ENCODE peak calls at places on chromosomes 6 and 20, in eight cellular contexts. S is T-helper 9 cell, U is left kidney, X is EL, Q is T-helper 1 cell, Z is left ventricle myocardium superior, N is T-helper 2 cell, P is ELF-1. H is an unnamed sample.

GRCh38 chr6:14734052-14734415 is 511.8 kb upstream of the JARID2 start:
- DNase-seq in U (no peak), N (no peak), Q (no peak), P (no peak), S (no peak), Z (no peak), X (no peak), H (no peak)

GRCh38 chr20:19552144-19552895 is 205.7 kb upstream of the RIN2 start:
- DNase-seq in S (no peak), N (no peak), Z (no peak), Q (no peak), P (peak; percentile 85), U (peak; percentile 92), X (no peak), H (no peak)

GRCh38 chr20:62830821-62831220 is 14.0 kb downstream of the COL9A3 start:
- DNase-seq in P (no peak), S (no peak), Z (peak; percentile 27), X (no peak), U (no peak), N (no peak), Q (peak; percentile 7), H (no peak)

GRCh38 chr20:36821964-36822437 is 48.4 kb upstream of the DSN1 start:
- DNase-seq in X (peak; percentile 55), P (peak; percentile 68), N (no peak), S (no peak), U (no peak), Q (no peak), Z (peak; percentile 55), H (no peak)

GRCh38 chr6:28927856-28928255 is 4.1 kb upstream of the TRIM27 start:
- DNase-seq in X (no peak), S (no peak), N (no peak), Z (no peak), Q (no peak), U (no peak), P (no peak), H (no peak)

GRCh38 chr6:97668716-97669115 is 385.7 kb upstream of the MMS22L start:
- DNase-seq in X (no peak), P (peak; percentile 15), S (no peak), N (peak; percentile 9), U (peak; percentile 49), Z (peak; percentile 27), Q (no peak), H (no peak)

GRCh38 chr6:126873791-126874190 is 244.7 kb upstream of the RSPO3 start:
- DNase-seq in Z (no peak), U (no peak), Q (no peak), X (no peak), N (no peak), S (no peak), P (no peak), H (no peak)

GRCh38 chr6:9373308-9373707 is 938.0 kb upstream of the SLC35B3 start:
- DNase-seq in S (no peak), P (no peak), N (no peak), Z (no peak), X (no peak), U (no peak), Q (no peak), H (no peak)

GRCh38 chr6:117677553-117678131 is 2.4 kb downstream of the NUS1 start:
- DNase-seq in N (peak; percentile 20), S (no peak), U (no peak), Q (no peak), Z (no peak), X (peak; percentile 6), P (no peak), H (no peak)

GRCh38 chr6:19866900-19867627 is 29.9 kb downstream of the ID4 start:
- DNase-seq in N (no peak), S (no peak), Q (no peak), X (peak; percentile 62), Z (no peak), P (no peak), U (no peak), H (no peak)

GRCh38 chr6:52640170-52640569 is 30.7 kb upstream of the TMEM14A start:
- DNase-seq in N (no peak), S (no peak), X (no peak), Z (no peak), Q (no peak), P (no peak), U (peak; percentile 64), H (no peak)

GRCh38 chr6:110295451-110296145 is 62.6 kb downstream of the METTL24 start:
- DNase-seq in P (no peak), Z (no peak), U (peak; percentile 16), X (no peak), Q (no peak), S (no peak), N (no peak), H (no peak)

GRCh38 chr6:16523550-16524379 is 237.5 kb downstream of the ATXN1 start:
- DNase-seq in S (no peak), X (peak; percentile 94), U (no peak), P (no peak), N (no peak), Q (no peak), Z (peak; percentile 48), H (peak; percentile 73)

GRCh38 chr6:53216301-53216700 is 67.7 kb upstream of the GCM1 start:
- DNase-seq in N (peak; percentile 32), Z (no peak), S (no peak), U (no peak), P (no peak), X (no peak), Q (no peak), H (no peak)

GRCh38 chr20:48143435-48144081 is 358.3 kb upstream of the SULF2 start:
- DNase-seq in S (no peak), X (no peak), P (no peak), Z (no peak), Q (no peak), N (no peak), U (no peak), H (no peak)

GRCh38 chr20:62356948-62357667 is 10.0 kb downstream of the LAMA5 start:
- DNase-seq in Z (peak; percentile 79), P (no peak), X (peak; percentile 77), U (no peak), Q (no peak), S (no peak), N (no peak), H (peak; percentile 43)

GRCh38 chr6:157891544-157892362 is 68.7 kb downstream of the SNX9 start:
- DNase-seq in X (no peak), U (no peak), Z (no peak), S (no peak), Q (no peak), P (no peak), N (no peak), H (no peak)

GRCh38 chr6:31738048-31738979 is 1.5 kb upstream of the MSH5 start:
- DNase-seq in S (peak; percentile 46), Z (no peak), Q (peak; percentile 62), N (peak; percentile 95), X (peak; percentile 81), U (peak; percentile 93), P (peak; percentile 44), H (peak; percentile 91)

GRCh38 chr6:49553353-49553752 is 2.9 kb downstream of the C6orf141 start:
- DNase-seq in U (no peak), X (peak; percentile 61), P (no peak), Q (no peak), N (no peak), S (no peak), Z (no peak), H (peak; percentile 47)

GRCh38 chr6:39812853-39813533 is 20.8 kb downstream of the DAAM2 start:
- DNase-seq in X (peak; percentile 52), P (no peak), Z (no peak), N (no peak), U (peak; percentile 66), Q (no peak), S (no peak), H (no peak)

GRCh38 chr6:125170376-125170775 is 16.8 kb downstream of the TPD52L1 start:
- DNase-seq in X (peak; percentile 15), S (no peak), U (no peak), P (no peak), Z (no peak), N (no peak), Q (no peak), H (no peak)

GRCh38 chr6:48447251-48447650 is 336.3 kb upstream of the PTCHD4 start:
- DNase-seq in Z (no peak), S (no peak), Q (no peak), U (no peak), N (no peak), X (no peak), P (no peak), H (no peak)

GRCh38 chr6:128519931-128520435 is 416 bp downstream of the PTPRK start:
- DNase-seq in Q (peak; percentile 23), U (peak; percentile 89), S (peak; percentile 12), Z (peak; percentile 79), N (peak; percentile 62), X (no peak), P (no peak), H (no peak)

GRCh38 chr6:132330759-132331158 is 70.5 kb downstream of the MOXD1 start:
- DNase-seq in X (no peak), P (no peak), N (no peak), Z (no peak), U (no peak), Q (no peak), S (no peak), H (no peak)

GRCh38 chr6:120671519-120671918 is 662.8 kb downstream of the TBC1D32 start:
- DNase-seq in Q (no peak), U (peak; percentile 16), S (no peak), P (peak; percentile 47), Z (no peak), N (no peak), X (no peak), H (no peak)

GRCh38 chr20:47810116-47810672 is 24.9 kb upstream of the SULF2 start:
- DNase-seq in U (no peak), N (no peak), S (no peak), Q (no peak), Z (no peak), P (no peak), X (no peak), H (no peak)

GRCh38 chr6:10347561-10348327 is 67.1 kb downstream of the TFAP2A start:
- DNase-seq in Q (no peak), S (no peak), U (no peak), X (peak; percentile 88), P (no peak), N (no peak), Z (no peak), H (no peak)

GRCh38 chr20:51650685-51651134 is 108.2 kb upstream of the NFATC2 start:
- DNase-seq in Z (no peak), P (no peak), S (no peak), X (peak; percentile 54), Q (no peak), U (peak; percentile 19), N (no peak), H (peak; percentile 72)

GRCh38 chr6:8335371-8335770 is 100.0 kb downstream of the SLC35B3 start:
- DNase-seq in Q (no peak), N (no peak), Z (no peak), X (no peak), S (no peak), U (no peak), P (no peak), H (no peak)

GRCh38 chr6:168197636-168198301 is 118.8 kb upstream of the FRMD1 start:
- DNase-seq in U (no peak), N (no peak), X (no peak), S (no peak), Z (no peak), Q (no peak), P (no peak), H (no peak)

GRCh38 chr6:27076116-27076515 is 171.4 kb upstream of the PRSS16 start:
- DNase-seq in Z (no peak), X (no peak), S (no peak), Q (no peak), N (no peak), U (no peak), P (no peak), H (no peak)

GRCh38 chr6:105733556-105734162 is 330.8 kb upstream of the PREP start:
- DNase-seq in N (peak; percentile 70), X (peak; percentile 38), P (no peak), Z (no peak), S (no peak), U (peak; percentile 25), Q (no peak), H (peak; percentile 20)

GRCh38 chr20:10919549-10920140 is 245.8 kb upstream of the JAG1 start:
- DNase-seq in Z (peak; percentile 49), N (no peak), X (peak; percentile 90), Q (no peak), P (no peak), S (no peak), U (no peak), H (no peak)

GRCh38 chr20:45833030-45833882 is at the start of gene SNX21:
- DNase-seq in S (no peak), P (peak; percentile 87), U (peak; percentile 94), X (peak; percentile 95), N (peak; percentile 40), Z (peak; percentile 92), Q (no peak), H (peak; percentile 78)